ENCODE peak calls at places on chromosomes 1 and 21, in ten cellular contexts. H is BE2C, B is progenitor cell of endocrine pancreas, X is tibial artery, Z is esophagus squamous epithelium, S is A549, R is IMR-90, P is sigmoid colon, M is heart right ventricle, F is endothelial cell. E is an unnamed sample.
A peak's percentile ranks its signal among the peaks of the same experiment; 100 is the strongest.

GRCh38 chr1:50438945-50439344 is 15.7 kb upstream of the DMRTA2 start:
- DNase-seq in H (no peak), B (no peak), X (no peak), Z (no peak), S (peak; percentile 15), R (peak; percentile 20), P (no peak), M (no peak), F (no peak), E (peak; percentile 20)

GRCh38 chr1:235018161-235018560 is 110.5 kb downstream of the TOMM20 start:
- DNase-seq in H (peak; percentile 28), B (no peak), X (no peak), Z (no peak), S (peak; percentile 78), R (peak; percentile 98), P (peak; percentile 46), M (no peak), F (no peak), E (peak; percentile 99)

GRCh38 chr1:226349801-226350503 is 41.0 kb upstream of the LIN9 start:
- DNase-seq in H (no peak), B (no peak), X (no peak), Z (no peak), S (no peak), R (no peak), P (no peak), M (no peak), F (no peak), E (no peak)

GRCh38 chr1:62337785-62338631 is 18.8 kb upstream of the KANK4 start:
- DNase-seq in H (no peak), B (no peak), X (no peak), Z (no peak), S (no peak), R (no peak), P (no peak), M (peak; percentile 18), F (no peak), E (no peak)

GRCh38 chr21:46457801-46458314 is 833 bp upstream of the DIP2A start:
- DNase-seq in H (peak; percentile 49), B (peak; percentile 19), X (peak; percentile 40), Z (no peak), S (peak; percentile 30), R (peak; percentile 40), P (peak; percentile 77), M (peak; percentile 34), F (no peak), E (peak; percentile 46)

GRCh38 chr21:44461438-44462089 is 6.3 kb downstream of the LRRC3 start:
- DNase-seq in H (no peak), B (no peak), X (no peak), Z (no peak), S (no peak), R (no peak), P (peak; percentile 62), M (no peak), F (peak; percentile 29), E (peak; percentile 12)

GRCh38 chr1:203462878-203463277 is 12.7 kb upstream of the PRELP start:
- DNase-seq in H (no peak), B (no peak), X (peak; percentile 91), Z (no peak), S (peak; percentile 20), R (peak; percentile 79), P (peak; percentile 84), M (no peak), F (no peak), E (peak; percentile 94)

GRCh38 chr1:203534526-203534925 is 40.6 kb downstream of the OPTC start:
- DNase-seq in H (no peak), B (no peak), X (peak; percentile 74), Z (no peak), S (peak; percentile 71), R (peak; percentile 97), P (peak; percentile 98), M (no peak), F (no peak), E (peak; percentile 92)

GRCh38 chr1:9101510-9102146 is 27.3 kb downstream of the GPR157 start:
- DNase-seq in H (peak; percentile 21), B (no peak), X (no peak), Z (no peak), S (peak; percentile 51), R (peak; percentile 68), P (peak; percentile 67), M (peak; percentile 41), F (peak; percentile 56), E (peak; percentile 57)

GRCh38 chr1:53934170-53934765 is 11.2 kb downstream of the IFT25 start:
- DNase-seq in H (no peak), B (no peak), X (no peak), Z (no peak), S (no peak), R (no peak), P (no peak), M (no peak), F (no peak), E (no peak)

GRCh38 chr1:195005338-195005737 is 1602.9 kb downstream of the KCNT2 start:
- DNase-seq in H (no peak), B (no peak), X (no peak), Z (no peak), S (no peak), R (no peak), P (no peak), M (no peak), F (no peak), E (no peak)

GRCh38 chr1:30840904-30841598 is 67.5 kb downstream of the SDC3 start:
- DNase-seq in H (no peak), B (no peak), X (peak; percentile 40), Z (no peak), S (no peak), R (peak; percentile 17), P (no peak), M (peak; percentile 40), F (peak; percentile 68), E (no peak)

GRCh38 chr1:12177999-12178441 is 11.2 kb downstream of the TNFRSF1B start:
- DNase-seq in H (peak; percentile 50), B (no peak), X (peak; percentile 69), Z (no peak), S (no peak), R (peak; percentile 93), P (peak; percentile 91), M (no peak), F (no peak), E (peak; percentile 88)

GRCh38 chr1:18575620-18576019 is 55.0 kb upstream of the PAX7 start:
- DNase-seq in H (peak; percentile 79), B (peak; percentile 72), X (peak; percentile 39), Z (no peak), S (no peak), R (peak; percentile 8), P (peak; percentile 69), M (peak; percentile 38), F (peak; percentile 80), E (peak; percentile 13)

GRCh38 chr1:63326106-63326472 is 3.7 kb downstream of the FOXD3 start:
- DNase-seq in H (no peak), B (no peak), X (no peak), Z (no peak), S (no peak), R (no peak), P (no peak), M (no peak), F (no peak), E (no peak)

GRCh38 chr1:2815551-2815950 is 14.1 kb upstream of the TTC34 start:
- DNase-seq in H (no peak), B (no peak), X (no peak), Z (no peak), S (no peak), R (no peak), P (no peak), M (no peak), F (no peak), E (no peak)

GRCh38 chr21:44462090-44462833 is 7.0 kb downstream of the LRRC3 start:
- DNase-seq in H (no peak), B (no peak), X (no peak), Z (no peak), S (no peak), R (no peak), P (peak; percentile 47), M (no peak), F (no peak), E (no peak)

GRCh38 chr1:64505944-64506658 is 36.2 kb downstream of the CACHD1 start:
- DNase-seq in H (no peak), B (no peak), X (no peak), Z (no peak), S (peak; percentile 18), R (no peak), P (no peak), M (no peak), F (no peak), E (no peak)

GRCh38 chr1:22317231-22317919 is 134.3 kb upstream of the ZBTB40 start:
- DNase-seq in H (peak; percentile 52), B (peak; percentile 35), X (no peak), Z (no peak), S (peak; percentile 25), R (no peak), P (no peak), M (no peak), F (peak; percentile 73), E (no peak)
- TF ChIP-seq CTCF in H (peak; percentile 54), B (peak; percentile 72), X (no peak), Z (peak; percentile 48), S (peak; percentile 27), R (peak; percentile 38), P (no peak), M (no peak), F (peak; percentile 86), E (peak; percentile 27)

GRCh38 chr1:159925713-159926066 is 383 bp upstream of the TAGLN2 start:
- DNase-seq in H (no peak), B (no peak), X (peak; percentile 43), Z (no peak), S (no peak), R (no peak), P (peak; percentile 80), M (no peak), F (no peak), E (no peak)
- TF ChIP-seq CTCF in H (no peak), B (no peak), X (no peak), Z (no peak), S (no peak), R (no peak), P (no peak), M (no peak), F (no peak), E (no peak)

GRCh38 chr1:47333922-47334764 is 553 bp downstream of the CMPK1 start:
- DNase-seq in H (peak; percentile 71), B (peak; percentile 63), X (peak; percentile 75), Z (peak; percentile 37), S (peak; percentile 80), R (peak; percentile 74), P (peak; percentile 88), M (peak; percentile 75), F (peak; percentile 83), E (peak; percentile 75)
- TF ChIP-seq CTCF in H (no peak), B (peak; percentile 31), X (no peak), Z (peak; percentile 31), S (peak; percentile 35), R (peak; percentile 7), P (peak; percentile 13), M (no peak), F (no peak), E (peak; percentile 26)

DNA sequence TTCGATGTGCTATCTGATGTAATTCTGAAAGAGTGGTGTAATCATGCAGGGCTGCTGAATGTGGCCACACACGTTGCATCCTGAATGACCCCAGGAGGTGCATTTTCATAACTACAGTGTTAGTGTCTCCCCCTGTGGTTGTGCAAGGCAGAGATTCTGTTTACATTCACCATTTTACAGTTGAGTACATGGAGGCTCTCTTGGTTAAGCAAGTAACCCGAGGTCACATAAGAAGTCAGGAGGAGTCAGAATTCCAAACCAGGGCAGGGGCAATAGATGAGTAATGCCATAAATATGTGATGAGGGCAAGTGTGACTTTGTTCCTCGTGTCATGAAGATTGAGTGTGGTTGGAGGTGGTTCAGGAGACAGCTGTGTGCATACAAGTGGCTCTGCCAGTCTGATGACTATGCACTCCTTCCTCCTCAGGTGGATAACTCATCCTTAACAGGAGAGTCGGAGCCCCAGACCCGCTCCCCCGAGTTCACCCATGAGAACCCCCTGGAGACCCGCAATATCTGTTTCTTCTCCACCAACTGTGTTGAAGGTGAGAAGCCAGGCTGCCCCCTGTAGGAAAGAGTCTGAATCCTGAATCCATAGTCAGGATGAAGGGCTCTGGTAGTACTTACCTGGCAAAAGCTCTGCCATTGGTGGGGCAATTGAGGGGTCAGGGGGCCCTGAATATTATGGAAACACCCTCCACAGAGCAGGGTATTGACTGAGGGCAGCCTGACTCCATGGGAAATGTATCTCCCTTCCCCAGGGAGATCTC is 9.3 kb downstream of the ATP1A2 start:
- DNase-seq in H (no peak), B (no peak), X (no peak), Z (no peak), S (peak; percentile 94), R (peak; percentile 89), P (no peak), M (peak; percentile 27), F (no peak), E (peak; percentile 92)
- TF ChIP-seq CTCF in H (no peak), B (no peak), X (no peak), Z (peak; percentile 33), S (peak; percentile 40), R (peak; percentile 46), P (no peak), M (no peak), F (no peak), E (peak; percentile 37)

E was measured in AG10803.